ENCODE peak calls at places on chromosome X, in four cellular contexts. N, H, U and W are unnamed samples.

GRCh38 chrX:151393514-151393913 is 3.5 kb upstream of the VMA21 start:
- DNase-seq in N (no peak), H (no peak), U (no peak), W (no peak)

GRCh38 chrX:110531873-110532272 is 173.2 kb downstream of the RTL9 start:
- DNase-seq in N (no peak), H (no peak), U (no peak), W (no peak)

GRCh38 chrX:68832516-68833447 is 4.0 kb downstream of the EFNB1 start:
- DNase-seq in N (no peak), H (no peak), U (no peak), W (no peak)

GRCh38 chrX:48818866-48819265 is 7.4 kb upstream of the ERAS start:
- DNase-seq in N (no peak), H (no peak), U (no peak), W (no peak)

GRCh38 chrX:114626323-114626722 is 42.4 kb downstream of the HTR2C start:
- DNase-seq in N (no peak), H (no peak), U (no peak), W (no peak)

GRCh38 chrX:19687395-19687794 is 172.1 kb upstream of the MAP3K15 start:
- DNase-seq in N (no peak), H (no peak), U (no peak), W (no peak)

GRCh38 chrX:1591863-1592127 is 391 bp downstream of the AKAP17A start:
- DNase-seq in N (no peak), H (no peak), U (no peak), W (no peak)

GRCh38 chrX:109797311-109797975 is 64.4 kb upstream of the ACSL4 start:
- DNase-seq in N (no peak), H (no peak), U (no peak), W (no peak)

GRCh38 chrX:13463608-13464007 is 105.8 kb upstream of the EGFL6 start:
- DNase-seq in N (peak), H (no peak), U (no peak), W (no peak)

GRCh38 chrX:7798327-7798726 is 44.6 kb upstream of the VCX start:
- DNase-seq in N (no peak), H (no peak), U (no peak), W (no peak)

GRCh38 chrX:41335590-41336331 is 1.8 kb downstream of the DDX3X start:
- DNase-seq in N (no peak), H (no peak), U (no peak), W (no peak)

GRCh38 chrX:2962346-2962745 is 33.2 kb upstream of the ARSD start:
- DNase-seq in N (no peak), H (no peak), U (no peak), W (no peak)

GRCh38 chrX:15269618-15270521 is at the start of gene ASB9:
- DNase-seq in N (no peak), H (peak), U (peak), W (no peak)

GRCh38 chrX:56759736-56760409 is 30.8 kb downstream of the NBDY start:
- DNase-seq in N (no peak), H (no peak), U (no peak), W (no peak)

GRCh38 chrX:555589-556220 is 74.9 kb upstream of the SHOX start:
- DNase-seq in N (no peak), H (no peak), U (no peak), W (no peak)

GRCh38 chrX:18887177-18887820 is 96.6 kb downstream of the PHKA2 start:
- DNase-seq in N (peak), H (peak), U (peak), W (no peak)

GRCh38 chrX:77415161-77415560 is 32.0 kb upstream of the FGF16 start:
- DNase-seq in N (no peak), H (no peak), U (no peak), W (no peak)

GRCh38 chrX:10769696-10770619 is 149.6 kb upstream of the MID1 start:
- DNase-seq in N (no peak), H (no peak), U (no peak), W (no peak)

GRCh38 chrX:94178145-94178790 is 504.3 kb downstream of the FAM133A start:
- DNase-seq in N (no peak), H (no peak), U (no peak), W (no peak)

GRCh38 chrX:97547873-97548578 is 664.3 kb downstream of the RPA4 start:
- DNase-seq in N (no peak), H (no peak), U (no peak), W (no peak)

GRCh38 chrX:31353095-31353494 is 281.3 kb upstream of the FTHL17 start:
- DNase-seq in N (no peak), H (no peak), U (no peak), W (no peak)

GRCh38 chrX:147859666-147860065 is 52.1 kb upstream of the FMR1 start:
- DNase-seq in N (no peak), H (no peak), U (no peak), W (no peak)

GRCh38 chrX:21958187-21958586 is 17.7 kb downstream of the SMS start:
- DNase-seq in N (no peak), H (no peak), U (no peak), W (no peak)

GRCh38 chrX:12921886-12922599 is 15.6 kb downstream of the TLR8 start:
- DNase-seq in N (no peak), H (no peak), U (no peak), W (no peak)

GRCh38 chrX:74922922-74923321 is 2.3 kb downstream of the NEXMIF start:
- DNase-seq in N (no peak), H (no peak), U (no peak), W (no peak)

GRCh38 chrX:21944136-21944615 is 3.7 kb downstream of the SMS start:
- DNase-seq in N (no peak), H (no peak), U (no peak), W (no peak)

GRCh38 chrX:46574337-46574940 is 874 bp downstream of the CHST7 start:
- DNase-seq in N (no peak), H (peak), U (no peak), W (no peak)

GRCh38 chrX:153829799-153830631 is at the start of gene PDZD4:
- DNase-seq in N (no peak), H (no peak), U (no peak), W (no peak)

DNA sequence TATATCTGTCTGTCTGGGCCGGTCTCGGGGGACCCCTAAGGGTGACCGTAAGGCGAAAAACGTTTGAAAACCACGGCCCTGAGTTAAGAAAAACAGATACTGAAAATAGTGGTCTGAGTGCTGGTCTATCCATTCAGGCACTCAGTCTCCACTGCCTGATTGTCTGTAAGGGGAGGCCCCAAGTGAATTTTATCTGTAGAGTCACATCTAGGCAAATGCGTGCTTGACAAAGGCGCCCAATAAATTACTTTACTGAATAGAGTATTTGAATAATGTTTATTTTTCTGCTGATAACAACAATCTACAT is 461 bp downstream of the HNRNPH2 start:
- DNase-seq in N (no peak), H (no peak), U (no peak), W (no peak)
- TF ChIP-seq CTCF in N (no peak), H (no peak), U (no peak), W (no peak)

GRCh38 chrX:72078411-72078810 is 53.3 kb downstream of the RTL5 start:
- DNase-seq in N (no peak), H (no peak), U (no peak), W (no peak)

GRCh38 chrX:72081605-72082320 is 50.0 kb downstream of the RTL5 start:
- DNase-seq in N (no peak), H (no peak), U (no peak), W (no peak)

GRCh38 chrX:72080800-72081199 is 50.9 kb downstream of the RTL5 start:
- DNase-seq in N (no peak), H (no peak), U (no peak), W (no peak)

GRCh38 chrX:72079607-72080006 is 52.1 kb downstream of the RTL5 start:
- DNase-seq in N (peak), H (no peak), U (no peak), W (no peak)

GRCh38 chrX:72080150-72080549 is 51.6 kb downstream of the RTL5 start:
- DNase-seq in N (no peak), H (no peak), U (no peak), W (no peak)
- H3K4me3 ChIP-seq in N (peak), H (no peak), U (peak), W (no peak)

GRCh38 chrX:129347291-129347690 is 176.0 kb downstream of the SMARCA1 start:
- DNase-seq in N (no peak), H (no peak), U (no peak), W (no peak)
- TF ChIP-seq CTCF in N (no peak), H (no peak), U (no peak), W (peak)

DNA sequence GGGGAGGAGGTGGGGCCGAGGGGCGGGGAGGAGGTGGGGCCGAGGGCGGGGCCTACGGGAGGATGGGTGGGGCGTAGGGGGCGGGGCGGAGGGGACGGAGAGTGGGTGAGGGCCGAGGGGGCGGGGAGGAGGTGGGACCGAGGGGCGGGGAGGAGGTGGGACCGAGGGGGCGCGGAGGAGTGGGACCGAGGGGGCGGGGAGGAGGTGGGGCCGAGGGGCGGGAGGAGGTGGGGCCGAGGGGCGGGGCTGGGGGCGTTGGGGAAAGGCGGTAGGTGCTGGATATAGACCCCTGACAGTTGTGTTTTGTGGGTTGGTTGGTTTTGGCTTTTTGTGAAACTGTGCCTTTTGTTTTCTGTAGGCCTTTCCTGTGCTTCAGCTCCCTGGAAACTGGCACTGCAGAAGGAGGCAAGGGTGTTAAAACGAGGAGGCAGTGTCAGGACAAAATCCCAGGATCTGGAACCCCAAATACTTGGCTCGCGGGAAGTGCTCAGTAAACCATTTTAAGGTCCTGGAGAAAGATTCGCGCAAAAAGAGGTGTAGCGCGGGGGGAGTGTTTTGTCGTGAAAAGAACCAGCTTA is 580 bp upstream of the MMGT1 start:
- DNase-seq in N (peak), H (peak), U (peak), W (no peak)
- H3K4me3 ChIP-seq in N (peak), H (peak), U (peak), W (peak)